ENCODE peak calls at places on chromosomes 6 and 20, in six cellular contexts. S is WERI-Rb-1, P is psoas muscle, N is heart right ventricle, Y is left ventricle myocardium inferior, X is astrocyte. R is an unnamed sample.

GRCh38 chr20:59004493-59004762 is 2.6 kb downstream of the CTSZ start:
- DNase-seq in S (no peak), P (peak; percentile 74), N (peak; percentile 59), Y (peak; percentile 61), X (no peak), R (no peak)

GRCh38 chr6:55957961-55958422 is 82.6 kb upstream of the BMP5 start:
- DNase-seq in S (no peak), P (no peak), N (no peak), Y (no peak), X (peak; percentile 22), R (no peak)

GRCh38 chr6:138160329-138161117 is 1.2 kb upstream of the ARFGEF3 start:
- DNase-seq in S (no peak), P (no peak), N (no peak), Y (no peak), X (no peak), R (no peak)

GRCh38 chr6:37516076-37516919 is 16.6 kb upstream of the CCDC167 start:
- DNase-seq in S (peak; percentile 51), P (no peak), N (peak; percentile 50), Y (peak; percentile 31), X (no peak), R (no peak)

GRCh38 chr6:45617441-45617840 is 239.7 kb upstream of the SUPT3H start:
- DNase-seq in S (no peak), P (no peak), N (no peak), Y (no peak), X (peak; percentile 79), R (no peak)

GRCh38 chr6:119347466-119348307 is 1.9 kb downstream of the MAN1A1 start:
- DNase-seq in S (no peak), P (no peak), N (peak; percentile 19), Y (peak; percentile 21), X (no peak), R (no peak)

GRCh38 chr6:168514216-168514615 is 73.2 kb downstream of the SMOC2 start:
- DNase-seq in S (no peak), P (peak; percentile 81), N (peak; percentile 70), Y (peak; percentile 69), X (no peak), R (no peak)

GRCh38 chr20:46007671-46008070 is 1.0 kb upstream of the MMP9 start:
- DNase-seq in S (no peak), P (no peak), N (no peak), Y (no peak), X (no peak), R (no peak)

GRCh38 chr6:43746071-43746470 is 23.9 kb upstream of the VEGFA start:
- DNase-seq in S (peak; percentile 6), P (no peak), N (no peak), Y (no peak), X (no peak), R (no peak)

GRCh38 chr6:154478691-154479090 is 31.8 kb downstream of the CNKSR3 start:
- DNase-seq in S (no peak), P (no peak), N (no peak), Y (no peak), X (peak; percentile 27), R (no peak)

GRCh38 chr6:147837540-147837939 is 329.1 kb downstream of the SAMD5 start:
- DNase-seq in S (no peak), P (no peak), N (no peak), Y (no peak), X (no peak), R (no peak)

GRCh38 chr6:39778581-39779270 is 13.4 kb upstream of the DAAM2 start:
- DNase-seq in S (no peak), P (no peak), N (no peak), Y (no peak), X (no peak), R (no peak)

GRCh38 chr6:47788498-47788884 is 6.7 kb downstream of the OPN5 start:
- DNase-seq in S (no peak), P (no peak), N (no peak), Y (no peak), X (no peak), R (no peak)

GRCh38 chr20:8578191-8578690 is 446.2 kb downstream of the PLCB1 start:
- DNase-seq in S (no peak), P (no peak), N (no peak), Y (no peak), X (no peak), R (no peak)

GRCh38 chr6:10655508-10656055 is 38.8 kb downstream of the C6orf52 start:
- DNase-seq in S (no peak), P (no peak), N (no peak), Y (no peak), X (no peak), R (no peak)

GRCh38 chr6:127717384-127717783 is 140.4 kb downstream of the C6orf58 start:
- DNase-seq in S (no peak), P (no peak), N (no peak), Y (no peak), X (no peak), R (no peak)

GRCh38 chr6:54981276-54981609 is 134.7 kb downstream of the FAM83B start:
- DNase-seq in S (no peak), P (no peak), N (no peak), Y (no peak), X (no peak), R (no peak)

GRCh38 chr6:6858533-6858982 is 249.2 kb upstream of the RREB1 start:
- DNase-seq in S (no peak), P (no peak), N (no peak), Y (no peak), X (no peak), R (no peak)

GRCh38 chr6:35360349-35361138 is 18.2 kb downstream of the PPARD start:
- DNase-seq in S (no peak), P (peak; percentile 85), N (peak; percentile 61), Y (peak; percentile 48), X (peak; percentile 69), R (no peak)

GRCh38 chr6:28880894-28881780 is 42.6 kb downstream of the TRIM27 start:
- DNase-seq in S (peak; percentile 68), P (peak; percentile 60), N (peak; percentile 53), Y (peak; percentile 61), X (peak; percentile 34), R (peak; percentile 54)

GRCh38 chr6:143755301-143755744 is 77.6 kb downstream of the PHACTR2 start:
- DNase-seq in S (no peak), P (no peak), N (no peak), Y (no peak), X (peak; percentile 60), R (no peak)

GRCh38 chr6:84581494-84582259 is 182.7 kb downstream of the TBX18 start:
- DNase-seq in S (no peak), P (no peak), N (no peak), Y (no peak), X (peak; percentile 82), R (peak; percentile 8)

GRCh38 chr6:148231572-148231971 is 111.1 kb upstream of the SASH1 start:
- DNase-seq in S (no peak), P (no peak), N (no peak), Y (no peak), X (peak; percentile 87), R (no peak)

GRCh38 chr6:146781836-146782235 is 183.1 kb downstream of the ADGB start:
- DNase-seq in S (no peak), P (no peak), N (no peak), Y (no peak), X (no peak), R (no peak)

GRCh38 chr6:112183271-112183671 is 71.1 kb downstream of the LAMA4 start:
- DNase-seq in S (no peak), P (no peak), N (no peak), Y (no peak), X (peak; percentile 71), R (peak; percentile 44)

GRCh38 chr20:58893355-58894151 is 41.0 kb downstream of the GNAS start:
- DNase-seq in S (no peak), P (no peak), N (no peak), Y (no peak), X (peak; percentile 37), R (no peak)

GRCh38 chr6:106747139-106747538 is 117.8 kb downstream of the QRSL1 start:
- DNase-seq in S (no peak), P (no peak), N (no peak), Y (no peak), X (no peak), R (no peak)

GRCh38 chr6:34246563-34247391 is 2.0 kb downstream of the SMIM29 start:
- DNase-seq in S (peak; percentile 98), P (peak; percentile 68), N (peak; percentile 51), Y (no peak), X (no peak), R (no peak)

GRCh38 chr20:47718398-47718797 is 66.9 kb downstream of the SULF2 start:
- DNase-seq in S (no peak), P (peak; percentile 14), N (no peak), Y (no peak), X (no peak), R (no peak)

GRCh38 chr6:46276571-46277142 is 105.9 kb upstream of the ENPP5 start:
- DNase-seq in S (no peak), P (no peak), N (no peak), Y (no peak), X (no peak), R (no peak)

GRCh38 chr20:13130100-13130706 is 90.9 kb upstream of the ISM1 start:
- DNase-seq in S (no peak), P (no peak), N (no peak), Y (no peak), X (no peak), R (no peak)
- TF ChIP-seq CTCF in S (no peak), P (no peak), N (no peak), Y (no peak), X (no peak), R (no peak)

GRCh38 chr6:24997905-24998304 is 62.1 kb upstream of the RIPOR2 start:
- DNase-seq in S (no peak), P (no peak), N (no peak), Y (no peak), X (no peak), R (no peak)
- H3K27ac ChIP-seq in S (no peak overlapping the region), P (no peak overlapping the region), N (no peak overlapping the region), Y (no peak overlapping the region), X (no peak overlapping the region), R (no peak overlapping the region)

DNA sequence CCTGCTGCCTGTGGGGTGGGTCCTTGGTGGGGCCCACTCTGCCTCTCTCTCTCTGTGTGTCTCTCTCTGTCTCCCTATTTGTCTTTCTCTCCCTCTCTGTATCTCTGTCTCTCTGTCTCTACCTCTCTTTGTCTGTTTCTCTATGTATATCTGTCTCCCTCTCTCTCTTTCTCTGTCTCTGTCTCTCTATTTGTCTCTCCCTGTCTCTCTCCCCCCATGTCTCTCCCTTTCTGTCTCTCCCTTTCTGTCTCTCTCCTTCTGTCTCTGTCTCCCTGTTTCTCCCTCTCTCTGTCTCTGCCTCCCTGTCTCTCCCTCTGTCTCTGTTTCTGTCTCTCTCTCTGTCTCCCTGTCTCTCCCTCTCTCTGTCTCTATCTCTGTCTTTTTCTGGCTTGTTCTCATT is 353.2 kb downstream of the CDH4 start:
- DNase-seq in S (no peak), P (no peak), N (no peak), Y (no peak), X (no peak), R (no peak)
- H3K27me3 ChIP-seq in S (peaks cover 92% of the 10 kb centered on the region), P (no peaks in the 10 kb centered on the region), N (no peaks in the 10 kb centered on the region), Y (peaks cover 56% of the 10 kb centered on the region), X (no peaks in the 10 kb centered on the region), R (no peaks in the 10 kb centered on the region)

GRCh38 chr6:20400476-20401402 is 940 bp upstream of the E2F3 start:
- DNase-seq in S (peak; percentile 93), P (peak; percentile 81), N (peak; percentile 26), Y (peak; percentile 59), X (no peak), R (no peak)
- TF ChIP-seq CTCF in S (no peak), P (peak; percentile 42), N (no peak), Y (peak; percentile 50), X (peak; percentile 35), R (peak; percentile 47)

GRCh38 chr6:53029262-53029661 is 34.2 kb upstream of the GSTA4 start:
- DNase-seq in S (peak; percentile 55), P (no peak), N (no peak), Y (no peak), X (no peak), R (no peak)
- H3K27ac ChIP-seq in S (peak overlapping the region; percentile 78), P (no peak overlapping the region), N (no peak overlapping the region), Y (no peak overlapping the region), X (no peak overlapping the region), R (no peak overlapping the region)

R was measured in AG04450.